ENCODE peak calls at places on chromosomes 11 and 22, in four cellular contexts. C is GM23338, A is OCI-LY7, Y is PC-9. H is an unnamed sample. For H3K9me2, the result is how much of the 10 kb centered on the place peaks cover.

GRCh38 chr22:31250740-31251330 is 38.7 kb downstream of the LIMK2 start:
- DNase-seq in Y (no peak), C (no peak), A (no peak), H (no peak)

GRCh38 chr11:19080579-19080993 is 20.1 kb upstream of the MRGPRX2 start:
- DNase-seq in Y (peak), C (no peak), A (no peak), H (no peak)

GRCh38 chr22:32255726-32256125 is 579 bp upstream of the SLC5A4 start:
- DNase-seq in A (no peak), Y (no peak), C (no peak), H (no peak)

GRCh38 chr11:105456950-105457349 is 152.9 kb upstream of the GRIA4 start:
- DNase-seq in C (peak), Y (no peak), A (no peak), H (peak)

GRCh38 chr11:111045874-111046273 is 199.7 kb upstream of the POU2AF2 start:
- DNase-seq in C (no peak), Y (no peak), A (no peak), H (no peak)

GRCh38 chr11:108754901-108755625 is 90.2 kb downstream of the DDX10 start:
- DNase-seq in Y (no peak), A (no peak), C (no peak), H (peak)

GRCh38 chr22:30728829-30729228 is 34.2 kb downstream of the OSBP2 start:
- DNase-seq in C (no peak), Y (no peak), A (no peak), H (no peak)

GRCh38 chr22:46652081-46652929 is 32.1 kb downstream of the GRAMD4 start:
- DNase-seq in C (no peak), A (no peak), Y (no peak), H (no peak)

GRCh38 chr11:76260296-76260695 is 54.0 kb upstream of the WNT11 start:
- DNase-seq in A (no peak), C (no peak), Y (no peak), H (no peak)

GRCh38 chr11:33804471-33804870 is 30.2 kb upstream of the FBXO3 start:
- DNase-seq in C (no peak), A (no peak), Y (no peak), H (no peak)

GRCh38 chr11:126175261-126175885 is 36.1 kb downstream of the RPUSD4 start:
- DNase-seq in C (no peak), A (no peak), Y (no peak), H (no peak)

GRCh38 chr11:46057489-46057888 is 63.8 kb downstream of the PHF21A start:
- DNase-seq in A (no peak), C (no peak), Y (no peak), H (no peak)

GRCh38 chr11:13964771-13965074 is 2.2 kb downstream of the SPON1 start:
- DNase-seq in C (no peak), A (no peak), Y (no peak), H (no peak)

GRCh38 chr11:91773090-91773489 is 451.5 kb upstream of the FAT3 start:
- DNase-seq in A (no peak), C (peak), Y (no peak), H (no peak)

GRCh38 chr22:44878483-44879300 is 126.3 kb downstream of the ARHGAP8 start:
- DNase-seq in Y (no peak), C (no peak), A (no peak), H (no peak)

GRCh38 chr11:46012185-46012584 is 89.7 kb downstream of the LARGE2 start:
- DNase-seq in A (no peak), Y (no peak), C (peak), H (no peak)

GRCh38 chr11:12675951-12676711 is 1.9 kb downstream of the TEAD1 start:
- DNase-seq in A (peak), Y (no peak), C (no peak), H (no peak)

GRCh38 chr11:6727971-6728890 is 43.5 kb downstream of the OR2AG2 start:
- DNase-seq in C (no peak), A (no peak), Y (no peak), H (no peak)

GRCh38 chr11:10638285-10638684 is 55.3 kb downstream of the IRAG1 start:
- DNase-seq in C (no peak), Y (no peak), A (no peak), H (no peak)

GRCh38 chr11:117107701-117108590 is 9.7 kb upstream of the SIK3 start:
- DNase-seq in A (no peak), Y (no peak), C (no peak), H (no peak)

GRCh38 chr11:119691020-119691666 is 37.9 kb downstream of the NECTIN1 start:
- DNase-seq in A (no peak), C (no peak), Y (no peak), H (peak)

GRCh38 chr11:132734217-132734616 is 798.1 kb downstream of the OPCML start:
- DNase-seq in Y (no peak), C (no peak), A (no peak), H (no peak)

GRCh38 chr22:19772673-19773469 is 12.3 kb downstream of the TBX1 start:
- DNase-seq in A (peak), C (no peak), Y (no peak), H (peak)

GRCh38 chr11:72684236-72684912 is 10.2 kb upstream of the PDE2A start:
- DNase-seq in A (peak), Y (peak), C (peak), H (peak)

GRCh38 chr22:33210129-33210784 is 152.1 kb upstream of the SYN3 start:
- DNase-seq in A (peak), C (peak), Y (peak), H (peak)

GRCh38 chr11:35740061-35740824 is 77.7 kb downstream of the TRIM44 start:
- DNase-seq in A (no peak), Y (no peak), C (no peak), H (no peak)

GRCh38 chr11:108654994-108655631 is 9.8 kb upstream of the DDX10 start:
- DNase-seq in C (peak), A (peak), Y (peak), H (peak)

GRCh38 chr11:109971184-109971523 is 122.0 kb upstream of the ZC3H12C start:
- DNase-seq in A (peak), Y (no peak), C (peak), H (peak)

GRCh38 chr22:35587447-35587870 is 29.7 kb downstream of the MB start:
- DNase-seq in A (no peak), C (no peak), Y (peak), H (no peak)

GRCh38 chr11:70029115-70029830 is 48.8 kb upstream of the ANO1 start:
- DNase-seq in A (no peak), Y (no peak), C (peak), H (peak)

GRCh38 chr11:25766332-25767015 is 565.5 kb upstream of the ANO3 start:
- DNase-seq in C (no peak), A (no peak), Y (no peak), H (no peak)

GRCh38 chr11:36292311-36292722 is 3.1 kb upstream of the COMMD9 start:
- DNase-seq in A (peak), Y (no peak), C (peak), H (peak)

GRCh38 chr22:40183029-40183581 is 5.4 kb downstream of the TNRC6B start:
- DNase-seq in A (no peak), Y (peak), C (no peak), H (no peak)

GRCh38 chr11:125091247-125091876 is 20.1 kb downstream of the TMEM218 start:
- DNase-seq in Y (peak), A (peak), C (peak), H (peak)

GRCh38 chr11:8092587-8093424 is 11.8 kb downstream of the TUB start:
- DNase-seq in C (peak), A (peak), Y (peak), H (peak)

GRCh38 chr11:77198440-77198849 is 70.4 kb downstream of the MYO7A start:
- DNase-seq in A (peak), Y (no peak), C (peak), H (peak)

DNA sequence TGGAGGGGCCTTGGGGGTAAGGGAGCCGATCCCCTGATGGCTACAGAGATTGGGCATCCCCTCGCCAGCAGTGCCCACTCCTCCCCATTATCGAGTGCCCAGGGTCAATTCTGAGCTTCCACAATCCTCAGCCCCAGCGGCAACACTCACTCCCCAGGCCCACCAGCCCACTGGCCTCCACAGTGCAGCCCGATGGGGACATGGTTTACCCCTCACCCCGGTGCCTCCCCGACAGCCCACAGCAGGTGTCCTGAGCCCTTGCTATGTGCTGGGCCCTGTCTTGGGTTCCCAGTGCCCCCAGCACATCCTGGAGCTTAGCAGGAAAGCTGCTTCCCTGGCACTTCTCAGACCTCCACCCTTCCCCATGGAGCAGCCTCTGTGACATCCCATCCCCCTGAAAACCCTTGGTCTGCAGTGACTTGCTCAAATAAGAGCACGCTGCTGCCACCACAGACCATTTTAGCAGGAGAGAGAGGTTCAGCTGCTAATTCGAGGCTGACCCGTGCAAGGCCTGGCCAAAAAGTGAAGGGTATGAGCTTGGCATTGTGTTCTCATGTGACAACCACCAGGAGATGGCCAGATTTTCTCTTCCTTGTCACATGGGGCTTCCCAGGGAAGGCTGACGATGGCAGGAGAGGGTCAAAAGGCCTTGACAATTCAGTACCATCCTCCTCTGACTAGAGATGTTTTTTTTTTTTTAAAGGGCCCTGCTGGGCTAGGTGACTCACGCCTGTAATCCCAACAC is 23.6 kb downstream of the KCNJ4 start:
- DNase-seq in Y (no peak), C (no peak), A (no peak), H (no peak)
- H3K9me2 ChIP-seq in Y (under half), C (under half), A (under half), H (under half)

DNA sequence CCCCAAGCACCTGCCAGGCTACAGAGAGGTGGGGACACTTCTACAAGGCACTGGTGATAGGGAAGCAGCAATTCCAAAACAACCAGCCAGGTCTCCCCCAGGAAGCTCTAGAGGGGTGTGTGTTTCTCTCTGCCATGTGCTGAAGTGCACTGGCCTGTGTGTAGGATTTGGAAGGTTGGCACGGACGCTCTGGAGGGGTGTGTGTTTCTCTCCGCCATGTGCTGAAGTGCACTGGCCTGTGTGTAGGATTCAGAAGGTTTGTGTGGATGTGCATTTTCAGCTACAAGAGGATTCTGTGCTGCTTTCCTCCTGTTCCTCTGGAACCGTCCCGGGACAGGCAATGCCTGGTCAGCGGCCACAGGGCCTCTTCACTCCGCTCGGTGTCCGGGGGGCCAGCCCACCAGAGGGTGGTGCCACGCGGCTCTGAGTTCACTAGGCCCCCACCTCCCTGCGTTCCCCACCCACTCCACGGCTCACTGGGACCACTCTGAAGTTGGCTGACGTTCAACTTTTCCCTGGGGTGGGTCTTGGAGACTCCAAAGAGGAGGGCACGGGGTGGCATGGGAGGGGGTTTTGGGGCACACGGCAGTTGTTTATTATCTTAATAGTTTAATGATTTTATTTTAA is 552.8 kb downstream of the BRD1 start:
- DNase-seq in A (no peak), C (no peak), Y (no peak), H (no peak)
- H3K9me2 ChIP-seq in A (under half), C (under half), Y (under half), H (under half)

DNA sequence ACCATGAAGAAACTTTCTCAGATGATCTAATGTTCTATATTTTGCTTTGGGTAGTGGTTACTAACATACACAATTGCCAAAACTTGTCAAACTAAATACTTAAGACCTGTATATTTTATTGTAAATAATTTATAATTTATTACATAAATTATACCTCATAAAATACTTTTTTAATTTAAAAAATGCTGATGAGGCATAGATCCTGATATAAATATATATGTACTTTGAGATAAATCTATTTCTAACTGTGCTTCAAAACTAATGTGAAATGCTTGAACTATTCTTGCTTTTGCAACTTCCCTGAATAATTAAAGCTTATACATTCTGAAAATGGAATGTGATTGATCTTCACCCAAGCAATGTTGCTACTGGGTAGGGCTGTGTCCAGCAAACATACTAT is 568.8 kb downstream of the INSC start:
- DNase-seq in C (no peak), A (no peak), Y (no peak), H (no peak)
- H3K9me2 ChIP-seq in C (under half), A (under half), Y (under half), H (under half)

GRCh38 chr11:64874308-64874707 is 4.1 kb downstream of the EHD1 start:
- DNase-seq in C (no peak), Y (no peak), A (peak), H (no peak)
- H3K9me2 ChIP-seq in C (under half), Y (under half), A (under half), H (under half)

H was measured in Karpas-422.